ENCODE peak calls at places on chromosomes 5 and 9, in five cellular contexts. One of them, this sample, is unnamed.

GRCh38 chr5:95908799-95909198 is 52.9 kb downstream of the ELL2 start:
- DNase-seq in uterus: no peak
- DNase-seq in SK-N-MC: no peak
- DNase-seq in SJSA1: no peak
- DNase-seq in CD8-positive, alpha-beta T cell: no peak
- DNase-seq in this sample: no peak

GRCh38 chr5:170491479-170491878 is 12.3 kb upstream of the KCNIP1 start:
- DNase-seq in uterus: peak; percentile 19
- DNase-seq in SK-N-MC: no peak
- DNase-seq in SJSA1: peak; percentile 97
- DNase-seq in CD8-positive, alpha-beta T cell: no peak
- DNase-seq in this sample: no peak

GRCh38 chr5:178206166-178207101 is 2.1 kb downstream of the HNRNPAB start:
- DNase-seq in uterus: no peak
- DNase-seq in SK-N-MC: no peak
- DNase-seq in SJSA1: no peak
- DNase-seq in CD8-positive, alpha-beta T cell: no peak
- DNase-seq in this sample: no peak

GRCh38 chr5:13412040-13412595 is 532.4 kb downstream of the DNAH5 start:
- DNase-seq in uterus: no peak
- DNase-seq in SK-N-MC: no peak
- DNase-seq in SJSA1: no peak
- DNase-seq in CD8-positive, alpha-beta T cell: no peak
- DNase-seq in this sample: no peak

GRCh38 chr5:113614191-113614590 is 100.7 kb downstream of the YTHDC2 start:
- DNase-seq in uterus: no peak
- DNase-seq in SK-N-MC: no peak
- DNase-seq in SJSA1: no peak
- DNase-seq in CD8-positive, alpha-beta T cell: no peak
- DNase-seq in this sample: no peak

GRCh38 chr5:98482321-98483111 is 290.9 kb upstream of the RGMB start:
- DNase-seq in uterus: no peak
- DNase-seq in SK-N-MC: no peak
- DNase-seq in SJSA1: no peak
- DNase-seq in CD8-positive, alpha-beta T cell: no peak
- DNase-seq in this sample: no peak

GRCh38 chr9:96875460-96876142 is 21.3 kb upstream of the ZNF782 start:
- DNase-seq in uterus: no peak
- DNase-seq in SK-N-MC: peak; percentile 85
- DNase-seq in SJSA1: peak; percentile 19
- DNase-seq in CD8-positive, alpha-beta T cell: peak; percentile 30
- DNase-seq in this sample: peak; percentile 69

GRCh38 chr9:116566677-116567488 is 120.2 kb upstream of the TRIM32 start:
- DNase-seq in uterus: no peak
- DNase-seq in SK-N-MC: peak; percentile 65
- DNase-seq in SJSA1: peak; percentile 6
- DNase-seq in CD8-positive, alpha-beta T cell: no peak
- DNase-seq in this sample: no peak

GRCh38 chr5:38445374-38446028 is 110.9 kb downstream of the LIFR start:
- DNase-seq in uterus: peak; percentile 38
- DNase-seq in SK-N-MC: no peak
- DNase-seq in SJSA1: no peak
- DNase-seq in CD8-positive, alpha-beta T cell: no peak
- DNase-seq in this sample: peak; percentile 58

GRCh38 chr5:17374157-17374556 is 123.9 kb upstream of the TAF11L2 start:
- DNase-seq in uterus: no peak
- DNase-seq in SK-N-MC: no peak
- DNase-seq in SJSA1: peak; percentile 87
- DNase-seq in CD8-positive, alpha-beta T cell: no peak
- DNase-seq in this sample: no peak

GRCh38 chr5:17379188-17379951 is 118.7 kb upstream of the TAF11L2 start:
- DNase-seq in uterus: no peak
- DNase-seq in SK-N-MC: peak; percentile 86
- DNase-seq in SJSA1: peak; percentile 53
- DNase-seq in CD8-positive, alpha-beta T cell: no peak
- DNase-seq in this sample: no peak

GRCh38 chr5:17374973-17375844 is 122.8 kb upstream of the TAF11L2 start:
- DNase-seq in uterus: no peak
- DNase-seq in SK-N-MC: no peak
- DNase-seq in SJSA1: peak; percentile 80
- DNase-seq in CD8-positive, alpha-beta T cell: no peak
- DNase-seq in this sample: no peak

GRCh38 chr5:17381926-17382325 is 116.1 kb upstream of the TAF11L2 start:
- DNase-seq in uterus: no peak
- DNase-seq in SK-N-MC: no peak
- DNase-seq in SJSA1: no peak
- DNase-seq in CD8-positive, alpha-beta T cell: no peak
- DNase-seq in this sample: peak; percentile 78

DNA sequence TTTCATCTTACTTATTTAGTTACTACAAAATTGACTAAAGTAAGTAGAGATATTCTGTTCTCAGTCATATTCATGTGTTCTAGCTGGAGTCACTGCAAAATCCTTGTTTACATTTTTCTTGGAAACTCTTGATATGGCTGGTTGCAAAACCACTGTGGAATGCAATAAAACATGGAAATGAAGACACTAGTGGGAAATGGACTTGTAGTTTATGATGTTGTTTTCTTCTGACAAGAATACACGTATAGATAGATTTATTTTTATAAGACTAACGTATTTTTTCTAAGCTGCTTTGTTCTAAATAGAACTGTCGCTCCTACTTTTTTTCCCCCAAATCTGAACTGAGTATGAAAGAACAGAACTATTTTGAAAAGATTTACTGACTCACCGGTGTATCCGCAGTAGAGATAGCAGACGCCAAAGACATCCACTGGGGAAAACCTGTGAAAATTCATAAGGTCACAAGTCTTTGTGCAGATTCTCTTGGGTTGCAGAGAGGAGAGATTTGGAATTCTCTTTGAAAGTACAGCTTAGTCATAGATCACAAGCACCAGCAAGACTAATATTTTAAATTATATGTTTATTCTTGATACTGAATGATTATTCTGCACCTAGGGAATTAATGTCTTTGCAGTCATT is 119.6 kb upstream of the TAF11L2 start:
- DNase-seq in uterus: no peak
- DNase-seq in SK-N-MC: no peak
- DNase-seq in SJSA1: peak; percentile 92
- DNase-seq in CD8-positive, alpha-beta T cell: no peak
- DNase-seq in this sample: no peak
- H3K4me3 ChIP-seq in uterus: no peak overlapping the region
- H3K4me3 ChIP-seq in SK-N-MC: peak overlapping the region; percentile 68
- H3K4me3 ChIP-seq in SJSA1: no peak overlapping the region
- H3K4me3 ChIP-seq in CD8-positive, alpha-beta T cell: no peak overlapping the region
- H3K4me3 ChIP-seq in this sample: no peak overlapping the region

GRCh38 chr5:164377746-164378145 is 872.3 kb downstream of the MAT2B start:
- DNase-seq in uterus: no peak
- DNase-seq in SK-N-MC: no peak
- DNase-seq in SJSA1: no peak
- DNase-seq in CD8-positive, alpha-beta T cell: no peak
- DNase-seq in this sample: no peak
- H3K4me3 ChIP-seq in uterus: no peak overlapping the region
- H3K4me3 ChIP-seq in SK-N-MC: no peak overlapping the region
- H3K4me3 ChIP-seq in SJSA1: no peak overlapping the region
- H3K4me3 ChIP-seq in CD8-positive, alpha-beta T cell: no peak overlapping the region
- H3K4me3 ChIP-seq in this sample: no peak overlapping the region

GRCh38 chr9:136664000-136664798 is 1.5 kb downstream of the EGFL7 start:
- DNase-seq in uterus: no peak
- DNase-seq in SK-N-MC: no peak
- DNase-seq in SJSA1: no peak
- DNase-seq in CD8-positive, alpha-beta T cell: no peak
- DNase-seq in this sample: no peak
- H3K4me3 ChIP-seq in uterus: peak overlapping the region; percentile 27
- H3K4me3 ChIP-seq in SK-N-MC: no peak overlapping the region
- H3K4me3 ChIP-seq in SJSA1: no peak overlapping the region
- H3K4me3 ChIP-seq in CD8-positive, alpha-beta T cell: no peak overlapping the region
- H3K4me3 ChIP-seq in this sample: peak overlapping the region; percentile 61

GRCh38 chr5:32566319-32567111 is 18.8 kb upstream of the SUB1 start:
- DNase-seq in uterus: no peak
- DNase-seq in SK-N-MC: no peak
- DNase-seq in SJSA1: no peak
- DNase-seq in CD8-positive, alpha-beta T cell: no peak
- DNase-seq in this sample: no peak

GRCh38 chr5:32562056-32562455 is 23.3 kb upstream of the SUB1 start:
- DNase-seq in uterus: no peak
- DNase-seq in SK-N-MC: no peak
- DNase-seq in SJSA1: no peak
- DNase-seq in CD8-positive, alpha-beta T cell: no peak
- DNase-seq in this sample: no peak

GRCh38 chr5:32562841-32563240 is 22.5 kb upstream of the SUB1 start:
- DNase-seq in uterus: no peak
- DNase-seq in SK-N-MC: no peak
- DNase-seq in SJSA1: no peak
- DNase-seq in CD8-positive, alpha-beta T cell: no peak
- DNase-seq in this sample: no peak

GRCh38 chr5:32565143-32565542 is 20.2 kb upstream of the SUB1 start:
- DNase-seq in uterus: no peak
- DNase-seq in SK-N-MC: no peak
- DNase-seq in SJSA1: no peak
- DNase-seq in CD8-positive, alpha-beta T cell: no peak
- DNase-seq in this sample: no peak

GRCh38 chr5:32563614-32564013 is 21.7 kb upstream of the SUB1 start:
- DNase-seq in uterus: no peak
- DNase-seq in SK-N-MC: no peak
- DNase-seq in SJSA1: no peak
- DNase-seq in CD8-positive, alpha-beta T cell: no peak
- DNase-seq in this sample: no peak
- H3K4me3 ChIP-seq in uterus: no peak overlapping the region
- H3K4me3 ChIP-seq in SK-N-MC: no peak overlapping the region
- H3K4me3 ChIP-seq in SJSA1: no peak overlapping the region
- H3K4me3 ChIP-seq in CD8-positive, alpha-beta T cell: no peak overlapping the region
- H3K4me3 ChIP-seq in this sample: no peak overlapping the region

GRCh38 chr9:36036780-36037579 is at the start of gene RECK:
- DNase-seq in uterus: peak; percentile 87
- DNase-seq in SK-N-MC: no peak
- DNase-seq in SJSA1: peak; percentile 52
- DNase-seq in CD8-positive, alpha-beta T cell: peak; percentile 88
- DNase-seq in this sample: peak; percentile 91

GRCh38 chr9:36039696-36040095 is 3.0 kb downstream of the RECK start:
- DNase-seq in uterus: no peak
- DNase-seq in SK-N-MC: no peak
- DNase-seq in SJSA1: no peak
- DNase-seq in CD8-positive, alpha-beta T cell: no peak
- DNase-seq in this sample: no peak

GRCh38 chr9:36037580-36038169 is 962 bp downstream of the RECK start:
- DNase-seq in uterus: no peak
- DNase-seq in SK-N-MC: no peak
- DNase-seq in SJSA1: peak; percentile 37
- DNase-seq in CD8-positive, alpha-beta T cell: no peak
- DNase-seq in this sample: no peak

GRCh38 chr9:36040271-36040925 is 3.7 kb downstream of the RECK start:
- DNase-seq in uterus: no peak
- DNase-seq in SK-N-MC: no peak
- DNase-seq in SJSA1: no peak
- DNase-seq in CD8-positive, alpha-beta T cell: no peak
- DNase-seq in this sample: no peak

DNA sequence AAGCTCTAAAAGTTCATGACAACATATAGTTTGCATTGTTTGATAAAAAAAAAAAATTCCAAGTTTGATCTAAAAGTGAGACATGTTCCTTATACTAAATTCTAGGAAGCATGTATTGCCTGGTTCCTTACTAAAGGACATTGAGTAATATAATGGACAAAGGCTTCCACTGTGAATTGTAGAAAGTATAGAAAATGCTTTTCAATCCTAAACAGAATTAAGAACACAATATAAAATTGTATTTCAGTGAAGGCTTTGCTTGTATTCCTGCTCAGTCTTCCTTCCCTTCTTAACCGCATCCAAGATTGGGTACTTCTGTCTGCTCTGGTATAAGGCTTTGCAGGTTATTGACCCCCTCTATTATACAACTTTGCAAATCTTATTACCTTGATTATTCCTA is 2.4 kb downstream of the RECK start:
- DNase-seq in uterus: no peak
- DNase-seq in SK-N-MC: no peak
- DNase-seq in SJSA1: no peak
- DNase-seq in CD8-positive, alpha-beta T cell: no peak
- DNase-seq in this sample: no peak
- H3K4me3 ChIP-seq in uterus: no peak overlapping the region
- H3K4me3 ChIP-seq in SK-N-MC: no peak overlapping the region
- H3K4me3 ChIP-seq in SJSA1: no peak overlapping the region
- H3K4me3 ChIP-seq in CD8-positive, alpha-beta T cell: no peak overlapping the region
- H3K4me3 ChIP-seq in this sample: no peak overlapping the region

DNA sequence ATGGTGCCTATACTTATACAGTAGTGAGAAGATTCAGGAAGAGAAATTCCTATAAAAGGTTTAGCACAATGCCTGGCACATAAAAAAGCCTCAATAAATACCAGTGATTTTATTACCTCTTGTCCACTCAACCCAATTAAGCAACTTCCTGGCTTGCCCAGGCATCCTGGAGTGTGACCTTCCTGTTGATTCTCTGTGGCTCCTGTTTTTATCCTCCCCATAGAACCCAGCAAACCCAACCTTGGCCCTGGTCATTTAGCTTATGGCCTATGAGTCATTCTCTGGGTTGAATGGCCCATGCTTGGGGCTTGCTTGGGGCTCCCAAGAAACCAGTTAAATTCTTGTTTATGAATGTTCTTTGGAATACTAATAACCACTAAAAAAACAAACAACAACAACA is 21.4 kb upstream of the SPARC start:
- DNase-seq in uterus: no peak
- DNase-seq in SK-N-MC: no peak
- DNase-seq in SJSA1: peak; percentile 67
- DNase-seq in CD8-positive, alpha-beta T cell: no peak
- DNase-seq in this sample: no peak
- H3K4me3 ChIP-seq in uterus: no peak overlapping the region
- H3K4me3 ChIP-seq in SK-N-MC: no peak overlapping the region
- H3K4me3 ChIP-seq in SJSA1: no peak overlapping the region
- H3K4me3 ChIP-seq in CD8-positive, alpha-beta T cell: no peak overlapping the region
- H3K4me3 ChIP-seq in this sample: no peak overlapping the region

GRCh38 chr5:34410411-34411139 is 245.6 kb upstream of the RAI14 start:
- DNase-seq in uterus: no peak
- DNase-seq in SK-N-MC: no peak
- DNase-seq in SJSA1: no peak
- DNase-seq in CD8-positive, alpha-beta T cell: no peak
- DNase-seq in this sample: no peak
- H3K4me3 ChIP-seq in uterus: no peak overlapping the region
- H3K4me3 ChIP-seq in SK-N-MC: no peak overlapping the region
- H3K4me3 ChIP-seq in SJSA1: no peak overlapping the region
- H3K4me3 ChIP-seq in CD8-positive, alpha-beta T cell: no peak overlapping the region
- H3K4me3 ChIP-seq in this sample: no peak overlapping the region

This sample was measured in lower lobe of right lung.